ENCODE peak calls at places on chromosomes 3 and 15, in five cellular contexts. A is SK-N-SH; G is skeletal muscle cell; Z is fibroblast of the aortic adventitia; R is naive thymus-derived CD4-positive, alpha-beta T cell. D is an unnamed sample.

GRCh38 chr3:129059311-129059975 is 1.1 kb upstream of the GP9 start:
- DNase-seq in A (no peak), G (no peak), Z (no peak), R (no peak), D (no peak)

GRCh38 chr3:146861262-146861661 is 256.1 kb upstream of the PLSCR5 start:
- DNase-seq in A (no peak), G (no peak), Z (no peak), R (no peak), D (no peak)

GRCh38 chr3:27353221-27353620 is 16.0 kb downstream of the NEK10 start:
- DNase-seq in A (no peak), G (peak; percentile 13), Z (peak; percentile 46), R (no peak), D (no peak)

GRCh38 chr15:99425666-99426301 is 140.0 kb upstream of the MEF2A start:
- DNase-seq in A (no peak), G (no peak), Z (no peak), R (no peak), D (no peak)

GRCh38 chr3:9107738-9108137 is 141.7 kb downstream of the SRGAP3 start:
- DNase-seq in A (no peak), G (no peak), Z (no peak), R (no peak), D (no peak)

GRCh38 chr3:169764164-169764452 is 752 bp downstream of the TERC start:
- DNase-seq in A (no peak), G (no peak), Z (peak; percentile 72), R (no peak), D (no peak)

GRCh38 chr15:99987119-99987506 is 253.9 kb upstream of the LYSMD4 start:
- DNase-seq in A (no peak), G (no peak), Z (no peak), R (no peak), D (no peak)

GRCh38 chr3:66350601-66351000 is 129.8 kb downstream of the SLC25A26 start:
- DNase-seq in A (no peak), G (peak; percentile 59), Z (peak; percentile 32), R (no peak), D (no peak)

GRCh38 chr3:28912120-28912885 is 368.6 kb upstream of the RBMS3 start:
- DNase-seq in A (no peak), G (no peak), Z (peak; percentile 59), R (no peak), D (no peak)

GRCh38 chr3:140910860-140911259 is 30.8 kb upstream of the SLC25A36 start:
- DNase-seq in A (peak; percentile 22), G (no peak), Z (peak; percentile 20), R (no peak), D (no peak)

GRCh38 chr15:25170113-25170731 is 215.4 kb downstream of the SNRPN start:
- DNase-seq in A (no peak), G (no peak), Z (no peak), R (no peak), D (no peak)

GRCh38 chr3:128278130-128278529 is 124.8 kb downstream of the EEFSEC start:
- DNase-seq in A (peak; percentile 52), G (no peak), Z (no peak), R (no peak), D (no peak)

GRCh38 chr15:89654847-89655805 is at the start of gene KIF7:
- DNase-seq in A (peak; percentile 98), G (no peak), Z (peak; percentile 30), R (no peak), D (no peak)

GRCh38 chr3:17195192-17195611 is 310.4 kb downstream of the PLCL2 start:
- DNase-seq in A (no peak), G (peak; percentile 43), Z (peak; percentile 76), R (no peak), D (peak; percentile 62)

GRCh38 chr3:132232231-132232792 is 84.9 kb upstream of the ACP3 start:
- DNase-seq in A (no peak), G (no peak), Z (no peak), R (no peak), D (no peak)

GRCh38 chr3:111128884-111129283 is 57.3 kb downstream of the NECTIN3 start:
- DNase-seq in A (no peak), G (no peak), Z (no peak), R (no peak), D (no peak)

GRCh38 chr15:38895326-38896282 is 331.0 kb upstream of the RASGRP1 start:
- DNase-seq in A (no peak), G (peak; percentile 73), Z (peak; percentile 93), R (no peak), D (no peak)

GRCh38 chr3:114758828-114759709 is 388.0 kb downstream of the ZBTB20 start:
- DNase-seq in A (peak; percentile 17), G (peak; percentile 64), Z (peak; percentile 88), R (no peak), D (no peak)

GRCh38 chr3:123096701-123097100 is 29.9 kb downstream of the PDIA5 start:
- DNase-seq in A (peak; percentile 66), G (peak; percentile 39), Z (peak; percentile 81), R (no peak), D (no peak)

GRCh38 chr3:181703701-181704420 is 7.9 kb upstream of the SOX2 start:
- DNase-seq in A (no peak), G (no peak), Z (no peak), R (no peak), D (no peak)

GRCh38 chr15:29470311-29470710 is 200.7 kb upstream of the NSMCE3 start:
- DNase-seq in A (no peak), G (no peak), Z (no peak), R (no peak), D (no peak)

GRCh38 chr15:91783001-91783400 is 70.5 kb upstream of the SLCO3A1 start:
- DNase-seq in A (no peak), G (no peak), Z (no peak), R (no peak), D (no peak)

GRCh38 chr3:9098716-9099675 is 135.7 kb upstream of the RAD18 start:
- DNase-seq in A (peak; percentile 62), G (no peak), Z (no peak), R (no peak), D (no peak)

GRCh38 chr3:115623414-115623868 is at the start of gene GAP43:
- DNase-seq in A (peak; percentile 51), G (peak; percentile 71), Z (peak; percentile 87), R (no peak), D (no peak)

GRCh38 chr15:58213587-58214360 is 75.6 kb downstream of the AQP9 start:
- DNase-seq in A (no peak), G (peak; percentile 85), Z (peak; percentile 88), R (no peak), D (no peak)

GRCh38 chr3:194756460-194757355 is 71.0 kb downstream of the FAM43A start:
- DNase-seq in A (peak; percentile 57), G (no peak), Z (no peak), R (no peak), D (no peak)

GRCh38 chr15:98596885-98597343 is 51.4 kb upstream of the IGF1R start:
- DNase-seq in A (no peak), G (no peak), Z (peak; percentile 5), R (no peak), D (no peak)

GRCh38 chr15:32898991-32899613 is 181.3 kb downstream of the GREM1 start:
- DNase-seq in A (peak; percentile 10), G (no peak), Z (no peak), R (no peak), D (peak; percentile 6)

GRCh38 chr3:74614133-74614967 is at the start of gene CNTN3:
- DNase-seq in A (peak; percentile 89), G (no peak), Z (peak; percentile 36), R (no peak), D (no peak)

GRCh38 chr3:102718651-102719050 is 283.8 kb downstream of the ZPLD1 start:
- DNase-seq in A (no peak), G (no peak), Z (no peak), R (no peak), D (no peak)

DNA sequence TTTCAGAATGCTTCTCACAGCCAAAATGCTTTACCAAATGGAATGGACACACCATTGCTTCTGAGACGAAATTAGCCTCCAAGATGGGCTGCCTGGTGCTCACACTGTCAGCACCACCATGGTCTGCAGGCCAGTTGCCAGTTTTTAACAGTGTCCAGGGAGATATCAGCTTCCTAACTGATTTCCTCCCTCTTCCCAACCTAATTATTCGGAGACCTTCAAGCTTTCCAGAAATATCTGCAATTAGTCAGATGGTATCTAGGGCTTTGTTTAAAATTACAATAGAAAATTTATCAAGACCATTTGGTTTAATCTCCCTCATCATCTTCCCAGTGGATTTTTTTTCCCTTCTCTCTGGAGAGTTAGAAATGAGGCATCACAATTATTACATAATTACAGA is 287.5 kb downstream of the ZPLD1 start:
- DNase-seq in A (peak; percentile 61), G (no peak), Z (no peak), R (no peak), D (no peak)
- H3K4me3 ChIP-seq in A (no peak overlapping the region), G (no peak overlapping the region), Z (no peak overlapping the region), R (no peak overlapping the region), D (no peak overlapping the region)

GRCh38 chr15:31228980-31229826 is 97.4 kb upstream of the KLF13 start:
- DNase-seq in A (no peak), G (no peak), Z (no peak), R (no peak), D (peak; percentile 85)
- H3K4me3 ChIP-seq in A (no peak overlapping the region), G (no peak overlapping the region), Z (no peak overlapping the region), R (no peak overlapping the region), D (peak overlapping the region; percentile 76)

GRCh38 chr3:196890309-196890708 is 22.6 kb downstream of the SENP5 start:
- DNase-seq in A (no peak), G (no peak), Z (peak; percentile 25), R (no peak), D (no peak)
- H3K4me3 ChIP-seq in A (no peak overlapping the region), G (no peak overlapping the region), Z (no peak overlapping the region), R (no peak overlapping the region), D (no peak overlapping the region)

GRCh38 chr3:36960502-36960901 is 15.6 kb upstream of the TRANK1 start:
- DNase-seq in A (no peak), G (no peak), Z (no peak), R (no peak), D (no peak)

GRCh38 chr3:36957072-36957471 is 12.2 kb upstream of the TRANK1 start:
- DNase-seq in A (no peak), G (no peak), Z (no peak), R (no peak), D (no peak)

GRCh38 chr3:36959821-36960220 is 15.0 kb upstream of the TRANK1 start:
- DNase-seq in A (no peak), G (no peak), Z (peak; percentile 17), R (no peak), D (no peak)

GRCh38 chr3:36956155-36956554 is 11.3 kb upstream of the TRANK1 start:
- DNase-seq in A (no peak), G (no peak), Z (no peak), R (no peak), D (no peak)

DNA sequence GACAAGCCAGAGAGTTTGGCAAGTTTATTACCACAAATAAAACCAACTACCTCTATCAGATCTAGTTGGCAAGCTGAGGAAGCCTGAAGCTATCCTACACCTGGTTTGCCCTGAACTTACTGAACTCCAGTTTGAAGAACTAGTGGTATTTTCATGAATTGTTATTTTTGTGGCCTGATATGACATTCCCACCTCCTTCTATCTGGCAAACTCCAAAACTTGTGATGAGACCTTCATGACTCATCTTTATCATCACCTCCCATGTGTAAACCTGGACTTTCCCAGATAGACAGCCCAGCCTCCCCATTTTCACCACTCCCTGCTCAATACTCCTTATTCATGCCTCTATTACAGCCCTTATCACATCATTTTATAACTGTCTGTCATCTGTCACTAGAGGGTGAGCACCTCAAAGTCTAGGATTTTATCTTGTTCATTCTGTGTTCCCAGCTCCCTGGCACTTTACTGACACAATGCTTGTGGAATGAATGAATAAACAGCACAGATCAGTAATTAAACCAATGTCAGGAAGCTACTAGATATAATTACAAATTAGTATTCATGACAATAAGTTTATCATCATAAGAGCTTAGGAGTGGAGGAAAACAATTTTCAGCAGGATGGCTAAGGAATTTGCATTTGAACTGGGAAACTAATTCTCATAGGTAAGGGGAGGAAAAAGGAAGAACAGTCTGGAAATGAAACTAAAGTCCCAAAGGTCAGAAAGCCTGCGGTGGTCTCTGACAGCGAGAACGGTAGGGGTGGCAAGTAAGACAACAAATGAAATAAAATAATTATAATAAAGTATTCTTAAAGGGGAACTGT is 13.2 kb upstream of the TRANK1 start:
- DNase-seq in A (no peak), G (peak; percentile 6), Z (peak; percentile 72), R (no peak), D (no peak)
- H3K4me3 ChIP-seq in A (no peak overlapping the region), G (no peak overlapping the region), Z (no peak overlapping the region), R (no peak overlapping the region), D (no peak overlapping the region)